ENCODE peak calls at places on chromosomes 16 and 17, in six cellular contexts. L, T, K, P, I and Z are unnamed samples. For H3K27me3, the result is how much of the 10 kb centered on the place peaks cover.

GRCh38 chr17:72466199-72466598 is 345.4 kb downstream of the SOX9 start:
- DNase-seq in L (no peak), K (no peak), P (no peak), T (peak), I (no peak), Z (no peak)

GRCh38 chr16:75320435-75320834 is 69.0 kb upstream of the BCAR1 start:
- DNase-seq in P (no peak), I (no peak), T (no peak), K (no peak), L (no peak), Z (no peak)

GRCh38 chr17:78903101-78903779 is at the start of gene CEP295NL:
- DNase-seq in L (no peak), T (no peak), K (no peak), P (peak), I (no peak), Z (no peak)

GRCh38 chr17:12998461-12998860 is 19.4 kb downstream of the ELAC2 start:
- DNase-seq in P (no peak), T (no peak), I (peak), L (no peak), K (no peak), Z (no peak)

GRCh38 chr16:30604316-30604947 is 5.8 kb downstream of the ZNF689 start:
- DNase-seq in K (no peak), L (no peak), P (no peak), T (no peak), I (no peak), Z (no peak)

GRCh38 chr17:3812771-3813170 is 11.8 kb upstream of the ITGAE start:
- DNase-seq in T (no peak), K (no peak), L (no peak), P (no peak), I (no peak), Z (no peak)

GRCh38 chr16:2808181-2808580 is 8.9 kb upstream of the PRSS21 start:
- DNase-seq in K (no peak), I (no peak), L (no peak), P (no peak), T (no peak), Z (no peak)

GRCh38 chr16:27721548-27722265 is 171.8 kb downstream of the KATNIP start:
- DNase-seq in P (peak), L (peak), T (peak), I (no peak), K (peak), Z (no peak)

GRCh38 chr16:30758988-30759461 is 2.8 kb downstream of the CFAP119 start:
- DNase-seq in T (no peak), P (no peak), L (no peak), K (no peak), I (peak), Z (no peak)

GRCh38 chr16:84555418-84556196 is 51.1 kb upstream of the MEAK7 start:
- DNase-seq in T (no peak), P (no peak), I (no peak), K (no peak), L (no peak), Z (no peak)

GRCh38 chr17:69597898-69598692 is 183.6 kb downstream of the MAP2K6 start:
- DNase-seq in P (no peak), L (no peak), I (no peak), T (peak), K (no peak), Z (no peak)

GRCh38 chr16:17225551-17225950 is 245.2 kb downstream of the XYLT1 start:
- DNase-seq in P (no peak), L (no peak), K (no peak), I (no peak), T (no peak), Z (no peak)

GRCh38 chr17:73311781-73312641 is at the start of gene CDC42EP4:
- DNase-seq in L (peak), I (peak), K (peak), P (peak), T (peak), Z (peak)

GRCh38 chr17:56244268-56244890 is 91.1 kb downstream of the ANKFN1 start:
- DNase-seq in I (no peak), T (no peak), K (no peak), P (no peak), L (no peak), Z (no peak)

GRCh38 chr17:72173475-72174116 is 52.8 kb downstream of the SOX9 start:
- DNase-seq in I (no peak), P (no peak), T (no peak), L (no peak), K (no peak), Z (no peak)

GRCh38 chr16:1781758-1782407 is 488 bp downstream of the SPSB3 start:
- DNase-seq in T (peak), K (no peak), L (no peak), I (peak), P (peak), Z (peak)

GRCh38 chr17:48998557-48999440 is 1.6 kb downstream of the IGF2BP1 start:
- DNase-seq in K (no peak), I (no peak), T (peak), L (no peak), P (no peak), Z (no peak)

GRCh38 chr16:2231016-2231931 is 5.0 kb upstream of the DNASE1L2 start:
- DNase-seq in K (no peak), P (no peak), I (no peak), T (no peak), L (no peak), Z (no peak)

GRCh38 chr17:56431736-56432135 is 161.8 kb upstream of the NOG start:
- DNase-seq in K (no peak), T (no peak), L (no peak), I (no peak), P (no peak), Z (no peak)

GRCh38 chr17:47694018-47694817 is at the start of gene TBKBP1:
- DNase-seq in K (peak), L (peak), I (peak), T (peak), P (peak), Z (peak)

GRCh38 chr17:66357037-66357436 is 54.6 kb downstream of the PRKCA start:
- DNase-seq in L (no peak), T (no peak), K (no peak), I (no peak), P (no peak), Z (no peak)

GRCh38 chr17:4009164-4009785 is 45.0 kb upstream of the ATP2A3 start:
- DNase-seq in P (no peak), K (no peak), I (no peak), L (no peak), T (no peak), Z (no peak)

GRCh38 chr17:2075336-2076056 is 20.6 kb downstream of the HIC1 start:
- DNase-seq in T (peak), I (no peak), K (no peak), P (no peak), L (no peak), Z (no peak)

GRCh38 chr17:62700964-62701705 is 73.7 kb downstream of the MRC2 start:
- DNase-seq in P (no peak), T (no peak), K (no peak), I (peak), L (no peak), Z (no peak)

DNA sequence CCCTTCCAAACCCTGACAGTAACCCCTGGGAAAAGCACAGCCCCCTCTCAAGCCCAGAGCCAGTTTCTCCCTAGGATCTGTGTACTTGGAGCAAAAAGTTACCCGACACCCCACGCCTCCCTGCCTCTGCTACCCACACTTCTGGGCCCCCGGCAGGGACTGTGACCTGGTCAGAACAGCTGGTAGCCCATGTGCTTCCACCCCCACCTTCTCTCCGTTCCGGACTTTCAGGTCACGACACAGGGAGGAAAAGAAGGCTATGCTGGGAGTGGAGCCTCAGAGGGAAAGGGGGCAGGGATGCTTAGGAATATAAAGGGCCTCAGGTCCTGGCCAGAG is 6.4 kb downstream of the PPY start:
- DNase-seq in L (no peak), T (no peak), I (no peak), K (no peak), P (no peak), Z (no peak)
- H3K27me3 ChIP-seq in L (half or more), T (under half), I (under half), K (under half), P (under half), Z (under half)

DNA sequence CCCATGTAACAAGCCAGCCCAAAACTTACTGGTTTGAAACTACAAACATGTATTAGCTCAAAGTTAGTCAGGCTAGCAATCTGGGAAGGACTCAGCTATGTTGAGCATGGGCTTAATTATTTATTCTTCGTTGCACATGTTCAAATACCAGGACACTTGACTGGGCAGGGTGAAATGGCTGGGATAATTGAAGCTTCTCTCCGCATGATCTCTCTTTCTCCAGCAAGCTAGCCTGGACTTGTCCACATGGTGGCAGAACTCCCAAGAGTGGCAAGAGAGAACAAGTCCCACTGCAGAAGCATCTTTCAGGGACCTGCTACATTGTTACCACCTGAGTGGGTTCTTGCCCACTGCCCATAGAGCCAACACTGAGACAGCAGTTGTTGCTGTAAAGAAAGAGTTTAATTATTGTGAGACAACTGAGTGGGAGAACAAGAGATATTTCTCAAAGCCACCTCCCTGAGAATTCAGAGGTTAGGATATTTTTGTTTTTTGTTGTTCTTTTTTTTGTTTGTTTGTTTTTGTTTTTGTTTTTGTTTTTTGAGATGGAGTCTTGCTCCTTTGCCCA is 16.8 kb upstream of the ATF7IP2 start:
- DNase-seq in K (no peak), L (no peak), P (no peak), T (no peak), I (no peak), Z (no peak)
- TF ChIP-seq CTCF in K (no peak), L (no peak), P (no peak), T (no peak), I (no peak), Z (no peak)

DNA sequence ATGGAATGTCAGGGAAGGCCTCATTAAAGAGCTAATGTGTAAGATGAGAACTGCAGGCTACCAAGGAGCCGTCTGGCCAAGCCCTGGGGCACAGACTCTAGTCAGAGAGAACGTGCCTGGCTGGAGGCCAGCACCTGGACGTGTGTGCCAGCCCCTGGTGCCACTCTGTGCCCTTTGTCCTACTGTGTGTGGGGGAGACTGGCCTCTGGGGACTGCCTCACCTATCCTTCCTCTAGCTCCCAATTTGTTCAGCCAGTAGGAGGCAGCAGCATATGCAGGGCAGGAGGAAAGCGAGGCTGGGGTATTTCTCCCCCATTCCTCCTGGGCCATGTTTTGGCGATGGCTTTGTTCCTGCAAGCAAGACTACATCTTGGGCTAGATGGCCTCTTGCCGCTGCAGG is 37.1 kb downstream of the KNOP1 start:
- DNase-seq in I (no peak), T (no peak), P (no peak), K (no peak), L (no peak), Z (no peak)
- H3K27me3 ChIP-seq in I (under half), T (under half), P (under half), K (under half), L (under half), Z (under half)

GRCh38 chr16:57755061-57755684 is 19.6 kb downstream of the KATNB1 start:
- DNase-seq in L (no peak), K (no peak), P (no peak), T (no peak), I (no peak), Z (no peak)
- TF ChIP-seq CTCF in L (no peak), K (no peak), P (no peak), T (no peak), I (no peak), Z (no peak)

DNA sequence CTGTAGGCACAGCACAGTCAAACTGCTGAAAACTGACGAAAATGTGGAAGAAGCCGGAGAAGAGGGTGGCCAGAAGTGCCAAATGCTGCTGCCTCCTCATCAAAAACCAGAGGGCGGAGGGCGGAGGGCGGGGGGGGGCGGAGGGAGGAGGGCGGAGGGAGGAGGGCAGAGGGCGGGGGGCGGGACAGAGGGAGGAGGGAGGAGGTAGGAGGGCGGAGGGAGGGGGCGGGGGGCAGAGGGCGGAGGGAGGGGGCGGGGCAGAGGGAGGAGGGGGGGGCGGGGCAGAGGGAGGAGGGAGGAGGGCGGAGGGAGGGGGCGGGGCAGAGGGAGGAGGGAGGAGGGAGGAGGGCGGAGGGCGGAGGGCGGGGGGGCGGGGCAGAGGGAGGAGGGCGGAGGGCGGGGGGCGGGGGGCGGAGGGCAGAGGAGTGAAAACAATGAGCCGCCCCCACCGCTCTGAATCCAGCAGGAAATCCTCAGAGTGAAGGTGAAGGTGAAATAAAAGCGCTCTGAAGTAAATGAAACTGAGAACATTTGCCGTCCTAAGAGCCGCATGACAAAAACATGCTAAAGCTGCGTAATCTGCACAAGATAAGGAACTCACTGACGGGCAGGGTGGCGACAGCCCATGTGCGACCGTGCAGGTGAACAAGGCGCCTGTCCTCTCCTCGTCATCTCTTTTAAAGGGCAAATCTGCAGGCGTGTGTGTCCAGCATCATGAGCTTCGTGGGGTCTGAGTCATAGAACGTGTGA is 22.6 kb upstream of the CBFA2T3 start:
- DNase-seq in I (no peak), T (peak), L (no peak), K (no peak), P (no peak), Z (peak)
- H3K27me3 ChIP-seq in I (under half), T (under half), L (under half), K (under half), P (under half), Z (under half)